ENCODE peak calls at places on chromosome 1, in eight cellular contexts. Y is ureter, R is HCEC 1CT, N is cardiac fibroblast, O is T-helper 17 cell, E is smooth muscle cell of the brain vasculature, P is GM20000, I is DMS53. Q is an unnamed sample.

GRCh38 chr1:219329606-219330005 is 155.9 kb downstream of the LYPLAL1 start:
- DNase-seq in Y (no peak), R (peak; percentile 71), N (peak; percentile 87), O (no peak), E (no peak), P (no peak), I (peak; percentile 46), Q (no peak)

GRCh38 chr1:167138703-167139102 is 44.8 kb downstream of the STYXL2 start:
- DNase-seq in Y (no peak), R (no peak), N (no peak), O (no peak), E (no peak), P (no peak), I (no peak), Q (no peak)

GRCh38 chr1:125066385-125066784 is 3881.6 kb downstream of the SRGAP2C start:
- DNase-seq in Y (no peak), R (no peak), N (no peak), O (no peak), E (no peak), P (no peak), I (no peak), Q (no peak)

GRCh38 chr1:38508272-38508671 is 351.3 kb downstream of the RRAGC start:
- DNase-seq in Y (no peak), R (no peak), N (no peak), O (no peak), E (no peak), P (no peak), I (no peak), Q (no peak)

GRCh38 chr1:78369546-78369945 is 121.2 kb upstream of the PTGFR start:
- DNase-seq in Y (no peak), R (peak; percentile 57), N (peak; percentile 72), O (no peak), E (no peak), P (no peak), I (no peak), Q (no peak)

GRCh38 chr1:117570988-117571409 is 34.8 kb upstream of the TENT5C start:
- DNase-seq in Y (peak; percentile 70), R (no peak), N (no peak), O (no peak), E (no peak), P (no peak), I (peak; percentile 92), Q (no peak)

GRCh38 chr1:221074325-221074724 is 195.1 kb downstream of the HLX start:
- DNase-seq in Y (no peak), R (peak; percentile 38), N (peak; percentile 26), O (no peak), E (no peak), P (peak; percentile 8), I (no peak), Q (no peak)

GRCh38 chr1:54371038-54371935 is 34.9 kb downstream of the SSBP3 start:
- DNase-seq in Y (no peak), R (no peak), N (no peak), O (no peak), E (no peak), P (no peak), I (no peak), Q (no peak)

GRCh38 chr1:81113688-81114087 is 687.0 kb upstream of the ADGRL2 start:
- DNase-seq in Y (no peak), R (peak; percentile 32), N (peak; percentile 24), O (no peak), E (no peak), P (no peak), I (no peak), Q (no peak)

GRCh38 chr1:208298593-208299233 is 54.5 kb upstream of the PLXNA2 start:
- DNase-seq in Y (no peak), R (no peak), N (no peak), O (no peak), E (no peak), P (no peak), I (peak; percentile 49), Q (no peak)

GRCh38 chr1:27968692-27969091 is 8.9 kb downstream of the XKR8 start:
- DNase-seq in Y (no peak), R (peak; percentile 93), N (peak; percentile 96), O (no peak), E (no peak), P (no peak), I (no peak), Q (no peak)

GRCh38 chr1:88683516-88683847 is 591 bp upstream of the PKN2 start:
- DNase-seq in Y (peak; percentile 53), R (peak; percentile 40), N (no peak), O (peak; percentile 13), E (no peak), P (peak; percentile 28), I (peak; percentile 89), Q (no peak)

GRCh38 chr1:203148127-203148526 is 20.6 kb downstream of the ADORA1 start:
- DNase-seq in Y (no peak), R (no peak), N (no peak), O (no peak), E (no peak), P (no peak), I (peak; percentile 72), Q (no peak)

GRCh38 chr1:17630048-17630830 is 90.7 kb downstream of the ARHGEF10L start:
- DNase-seq in Y (peak; percentile 64), R (no peak), N (peak; percentile 73), O (no peak), E (no peak), P (no peak), I (no peak), Q (no peak)

GRCh38 chr1:22285545-22286396 is 142.9 kb upstream of the WNT4 start:
- DNase-seq in Y (peak; percentile 38), R (no peak), N (no peak), O (no peak), E (no peak), P (no peak), I (no peak), Q (no peak)

GRCh38 chr1:24963099-24963872 is 33.2 kb upstream of the RUNX3 start:
- DNase-seq in Y (no peak), R (no peak), N (no peak), O (no peak), E (no peak), P (peak; percentile 59), I (no peak), Q (no peak)

GRCh38 chr1:6385673-6386191 is 7.8 kb downstream of the ACOT7 start:
- DNase-seq in Y (peak; percentile 55), R (peak; percentile 76), N (peak; percentile 92), O (no peak), E (peak; percentile 29), P (no peak), I (no peak), Q (no peak)

GRCh38 chr1:11602424-11602823 is 51.8 kb downstream of the FBXO2 start:
- DNase-seq in Y (no peak), R (no peak), N (no peak), O (no peak), E (no peak), P (no peak), I (no peak), Q (no peak)

GRCh38 chr1:94783342-94784264 is 36.6 kb upstream of the SLC44A3 start:
- DNase-seq in Y (peak; percentile 78), R (peak; percentile 84), N (peak; percentile 93), O (no peak), E (peak; percentile 94), P (no peak), I (no peak), Q (no peak)

GRCh38 chr1:19204665-19205266 is 5.3 kb downstream of the UBR4 start:
- DNase-seq in Y (no peak), R (peak; percentile 26), N (peak; percentile 45), O (no peak), E (no peak), P (no peak), I (no peak), Q (no peak)

GRCh38 chr1:168484083-168484482 is 59.7 kb downstream of the XCL2 start:
- DNase-seq in Y (no peak), R (no peak), N (no peak), O (no peak), E (no peak), P (no peak), I (no peak), Q (no peak)

GRCh38 chr1:28510350-28511223 is 4.7 kb downstream of the RCC1 start:
- DNase-seq in Y (no peak), R (peak; percentile 69), N (peak; percentile 63), O (no peak), E (no peak), P (no peak), I (peak; percentile 90), Q (peak; percentile 63)

GRCh38 chr1:94235189-94236020 is 2.0 kb downstream of the ARHGAP29 start:
- DNase-seq in Y (no peak), R (no peak), N (peak; percentile 39), O (no peak), E (no peak), P (no peak), I (no peak), Q (no peak)

GRCh38 chr1:226820935-226821718 is 49.3 kb upstream of the PSEN2 start:
- DNase-seq in Y (peak; percentile 85), R (peak; percentile 99), N (peak; percentile 97), O (no peak), E (peak; percentile 64), P (no peak), I (no peak), Q (no peak)

GRCh38 chr1:155003227-155003765 is 694 bp downstream of the ZBTB7B start:
- DNase-seq in Y (no peak), R (peak; percentile 28), N (no peak), O (no peak), E (no peak), P (peak; percentile 20), I (peak; percentile 64), Q (peak; percentile 40)

GRCh38 chr1:31751822-31752241 is 12.3 kb downstream of the ADGRB2 start:
- DNase-seq in Y (no peak), R (no peak), N (no peak), O (no peak), E (no peak), P (no peak), I (no peak), Q (no peak)

GRCh38 chr1:3776231-3777030 is 3.9 kb downstream of the SMIM1 start:
- DNase-seq in Y (no peak), R (no peak), N (no peak), O (no peak), E (no peak), P (no peak), I (peak; percentile 92), Q (no peak)

GRCh38 chr1:41950820-41951219 is 32.1 kb upstream of the HIVEP3 start:
- DNase-seq in Y (no peak), R (no peak), N (no peak), O (no peak), E (no peak), P (peak; percentile 43), I (no peak), Q (peak; percentile 39)

GRCh38 chr1:231215676-231216385 is 25.2 kb upstream of the GNPAT start:
- DNase-seq in Y (no peak), R (no peak), N (no peak), O (no peak), E (no peak), P (peak; percentile 19), I (no peak), Q (no peak)

GRCh38 chr1:203133969-203134725 is 6.6 kb downstream of the ADORA1 start:
- DNase-seq in Y (no peak), R (peak; percentile 1), N (peak; percentile 35), O (no peak), E (no peak), P (no peak), I (no peak), Q (no peak)

GRCh38 chr1:241275981-241276380 is 81.0 kb downstream of the RGS7 start:
- DNase-seq in Y (no peak), R (no peak), N (peak; percentile 29), O (no peak), E (no peak), P (no peak), I (peak; percentile 12), Q (no peak)

GRCh38 chr1:245999697-246000637 is 507.1 kb downstream of the SMYD3 start:
- DNase-seq in Y (no peak), R (no peak), N (no peak), O (no peak), E (no peak), P (no peak), I (no peak), Q (no peak)

GRCh38 chr1:173044656-173045055 is 6.1 kb downstream of the TNFSF18 start:
- DNase-seq in Y (no peak), R (no peak), N (no peak), O (no peak), E (no peak), P (no peak), I (no peak), Q (no peak)

GRCh38 chr1:234702342-234703000 is 92.5 kb upstream of the IRF2BP2 start:
- DNase-seq in Y (no peak), R (no peak), N (peak; percentile 46), O (no peak), E (no peak), P (no peak), I (no peak), Q (no peak)

Q was measured in GM06990.